ENCODE peak calls at places on chromosomes 1 and 21, in ten cellular contexts. One of them, this sample, is unnamed.

GRCh38 chr1:81126989-81127571 is 673.7 kb upstream of the ADGRL2 start:
- DNase-seq in M059J: peak
- DNase-seq in NCI-H1105: peak
- DNase-seq in astrocyte of the cerebellum: no peak
- DNase-seq in C1 segment of cervical spinal cord: no peak
- DNase-seq in thoracic aorta: no peak
- DNase-seq in stimulated activated naive CD8-positive, alpha-beta T cell treated with anti-CD3 and anti-CD28 coated beads, Interleukin-15, Interleukin-2, amounts not matched to agents 100 U/mL and 50 U/mL, for 24 hours: no peak
- DNase-seq in cardiac muscle cell: no peak
- DNase-seq in cardiac fibroblast: no peak
- DNase-seq in GM20000: no peak
- DNase-seq in this sample: no peak

GRCh38 chr1:185442065-185442464 is 125.0 kb upstream of the IVNS1ABP start:
- DNase-seq in cardiac fibroblast: no peak
- DNase-seq in NCI-H1105: no peak
- DNase-seq in stimulated activated naive CD8-positive, alpha-beta T cell treated with anti-CD3 and anti-CD28 coated beads, Interleukin-15, Interleukin-2, amounts not matched to agents 100 U/mL and 50 U/mL, for 24 hours: no peak
- DNase-seq in C1 segment of cervical spinal cord: no peak
- DNase-seq in astrocyte of the cerebellum: no peak
- DNase-seq in cardiac muscle cell: no peak
- DNase-seq in thoracic aorta: no peak
- DNase-seq in M059J: no peak
- DNase-seq in GM20000: no peak
- DNase-seq in this sample: no peak

GRCh38 chr1:80218112-80218511 is 1211.6 kb upstream of the ADGRL4 start:
- DNase-seq in thoracic aorta: no peak
- DNase-seq in C1 segment of cervical spinal cord: no peak
- DNase-seq in astrocyte of the cerebellum: peak
- DNase-seq in M059J: peak
- DNase-seq in NCI-H1105: peak
- DNase-seq in GM20000: peak
- DNase-seq in cardiac muscle cell: peak
- DNase-seq in cardiac fibroblast: peak
- DNase-seq in stimulated activated naive CD8-positive, alpha-beta T cell treated with anti-CD3 and anti-CD28 coated beads, Interleukin-15, Interleukin-2, amounts not matched to agents 100 U/mL and 50 U/mL, for 24 hours: no peak
- DNase-seq in this sample: no peak

GRCh38 chr1:21334214-21335087 is 44.2 kb upstream of the ECE1 start:
- DNase-seq in stimulated activated naive CD8-positive, alpha-beta T cell treated with anti-CD3 and anti-CD28 coated beads, Interleukin-15, Interleukin-2, amounts not matched to agents 100 U/mL and 50 U/mL, for 24 hours: peak
- DNase-seq in astrocyte of the cerebellum: peak
- DNase-seq in C1 segment of cervical spinal cord: peak
- DNase-seq in M059J: peak
- DNase-seq in GM20000: peak
- DNase-seq in NCI-H1105: no peak
- DNase-seq in thoracic aorta: peak
- DNase-seq in cardiac muscle cell: peak
- DNase-seq in cardiac fibroblast: peak
- DNase-seq in this sample: peak

GRCh38 chr21:21268061-21268471 is 269.9 kb downstream of the NCAM2 start:
- DNase-seq in C1 segment of cervical spinal cord: no peak
- DNase-seq in cardiac muscle cell: peak
- DNase-seq in cardiac fibroblast: no peak
- DNase-seq in astrocyte of the cerebellum: peak
- DNase-seq in NCI-H1105: no peak
- DNase-seq in thoracic aorta: no peak
- DNase-seq in GM20000: no peak
- DNase-seq in M059J: peak
- DNase-seq in stimulated activated naive CD8-positive, alpha-beta T cell treated with anti-CD3 and anti-CD28 coated beads, Interleukin-15, Interleukin-2, amounts not matched to agents 100 U/mL and 50 U/mL, for 24 hours: no peak
- DNase-seq in this sample: no peak

GRCh38 chr1:9473032-9473792 is 66.1 kb upstream of the SLC25A33 start:
- DNase-seq in cardiac fibroblast: peak
- DNase-seq in M059J: peak
- DNase-seq in astrocyte of the cerebellum: peak
- DNase-seq in NCI-H1105: no peak
- DNase-seq in stimulated activated naive CD8-positive, alpha-beta T cell treated with anti-CD3 and anti-CD28 coated beads, Interleukin-15, Interleukin-2, amounts not matched to agents 100 U/mL and 50 U/mL, for 24 hours: peak
- DNase-seq in cardiac muscle cell: peak
- DNase-seq in GM20000: no peak
- DNase-seq in C1 segment of cervical spinal cord: no peak
- DNase-seq in thoracic aorta: peak
- DNase-seq in this sample: peak

GRCh38 chr21:41565550-41565949 is 57.6 kb upstream of the TMPRSS2 start:
- DNase-seq in astrocyte of the cerebellum: no peak
- DNase-seq in stimulated activated naive CD8-positive, alpha-beta T cell treated with anti-CD3 and anti-CD28 coated beads, Interleukin-15, Interleukin-2, amounts not matched to agents 100 U/mL and 50 U/mL, for 24 hours: no peak
- DNase-seq in M059J: no peak
- DNase-seq in C1 segment of cervical spinal cord: no peak
- DNase-seq in cardiac muscle cell: no peak
- DNase-seq in cardiac fibroblast: no peak
- DNase-seq in GM20000: no peak
- DNase-seq in thoracic aorta: no peak
- DNase-seq in NCI-H1105: no peak
- DNase-seq in this sample: no peak

GRCh38 chr1:116878804-116879477 is 30.8 kb upstream of the PTGFRN start:
- DNase-seq in stimulated activated naive CD8-positive, alpha-beta T cell treated with anti-CD3 and anti-CD28 coated beads, Interleukin-15, Interleukin-2, amounts not matched to agents 100 U/mL and 50 U/mL, for 24 hours: peak
- DNase-seq in NCI-H1105: peak
- DNase-seq in thoracic aorta: no peak
- DNase-seq in M059J: peak
- DNase-seq in C1 segment of cervical spinal cord: peak
- DNase-seq in cardiac fibroblast: peak
- DNase-seq in astrocyte of the cerebellum: no peak
- DNase-seq in cardiac muscle cell: peak
- DNase-seq in GM20000: peak
- DNase-seq in this sample: no peak

GRCh38 chr1:204970897-204971296 is 72.1 kb upstream of the CNTN2 start:
- DNase-seq in stimulated activated naive CD8-positive, alpha-beta T cell treated with anti-CD3 and anti-CD28 coated beads, Interleukin-15, Interleukin-2, amounts not matched to agents 100 U/mL and 50 U/mL, for 24 hours: no peak
- DNase-seq in M059J: no peak
- DNase-seq in GM20000: no peak
- DNase-seq in NCI-H1105: no peak
- DNase-seq in cardiac muscle cell: no peak
- DNase-seq in thoracic aorta: no peak
- DNase-seq in C1 segment of cervical spinal cord: no peak
- DNase-seq in cardiac fibroblast: no peak
- DNase-seq in astrocyte of the cerebellum: no peak
- DNase-seq in this sample: no peak

GRCh38 chr1:33716976-33717688 is 146.7 kb upstream of the HMGB4 start:
- DNase-seq in GM20000: no peak
- DNase-seq in NCI-H1105: no peak
- DNase-seq in M059J: no peak
- DNase-seq in C1 segment of cervical spinal cord: no peak
- DNase-seq in astrocyte of the cerebellum: no peak
- DNase-seq in cardiac fibroblast: no peak
- DNase-seq in cardiac muscle cell: no peak
- DNase-seq in thoracic aorta: no peak
- DNase-seq in stimulated activated naive CD8-positive, alpha-beta T cell treated with anti-CD3 and anti-CD28 coated beads, Interleukin-15, Interleukin-2, amounts not matched to agents 100 U/mL and 50 U/mL, for 24 hours: no peak
- DNase-seq in this sample: no peak

GRCh38 chr21:25464275-25464674 is 143.0 kb downstream of the MRPL39 start:
- DNase-seq in astrocyte of the cerebellum: no peak
- DNase-seq in thoracic aorta: no peak
- DNase-seq in NCI-H1105: no peak
- DNase-seq in GM20000: peak
- DNase-seq in cardiac muscle cell: no peak
- DNase-seq in M059J: peak
- DNase-seq in stimulated activated naive CD8-positive, alpha-beta T cell treated with anti-CD3 and anti-CD28 coated beads, Interleukin-15, Interleukin-2, amounts not matched to agents 100 U/mL and 50 U/mL, for 24 hours: no peak
- DNase-seq in cardiac fibroblast: no peak
- DNase-seq in C1 segment of cervical spinal cord: no peak
- DNase-seq in this sample: no peak

GRCh38 chr21:31041295-31042079 is 3.2 kb upstream of the KRTAP19-8 start:
- DNase-seq in NCI-H1105: no peak
- DNase-seq in astrocyte of the cerebellum: no peak
- DNase-seq in stimulated activated naive CD8-positive, alpha-beta T cell treated with anti-CD3 and anti-CD28 coated beads, Interleukin-15, Interleukin-2, amounts not matched to agents 100 U/mL and 50 U/mL, for 24 hours: no peak
- DNase-seq in C1 segment of cervical spinal cord: no peak
- DNase-seq in cardiac muscle cell: no peak
- DNase-seq in thoracic aorta: no peak
- DNase-seq in cardiac fibroblast: no peak
- DNase-seq in M059J: no peak
- DNase-seq in GM20000: no peak
- DNase-seq in this sample: no peak

GRCh38 chr1:119435061-119435460 is 20.1 kb downstream of the HSD3B2 start:
- DNase-seq in GM20000: no peak
- DNase-seq in M059J: peak
- DNase-seq in C1 segment of cervical spinal cord: no peak
- DNase-seq in thoracic aorta: no peak
- DNase-seq in cardiac fibroblast: no peak
- DNase-seq in cardiac muscle cell: no peak
- DNase-seq in stimulated activated naive CD8-positive, alpha-beta T cell treated with anti-CD3 and anti-CD28 coated beads, Interleukin-15, Interleukin-2, amounts not matched to agents 100 U/mL and 50 U/mL, for 24 hours: no peak
- DNase-seq in astrocyte of the cerebellum: no peak
- DNase-seq in NCI-H1105: no peak
- DNase-seq in this sample: no peak

GRCh38 chr21:38822754-38823374 is 17.1 kb downstream of the ETS2 start:
- DNase-seq in cardiac muscle cell: no peak
- DNase-seq in NCI-H1105: no peak
- DNase-seq in GM20000: no peak
- DNase-seq in stimulated activated naive CD8-positive, alpha-beta T cell treated with anti-CD3 and anti-CD28 coated beads, Interleukin-15, Interleukin-2, amounts not matched to agents 100 U/mL and 50 U/mL, for 24 hours: no peak
- DNase-seq in cardiac fibroblast: no peak
- DNase-seq in astrocyte of the cerebellum: no peak
- DNase-seq in M059J: no peak
- DNase-seq in thoracic aorta: no peak
- DNase-seq in C1 segment of cervical spinal cord: no peak
- DNase-seq in this sample: peak

GRCh38 chr1:64686828-64687724 is 57.8 kb upstream of the RAVER2 start:
- DNase-seq in cardiac muscle cell: peak
- DNase-seq in M059J: peak
- DNase-seq in astrocyte of the cerebellum: peak
- DNase-seq in C1 segment of cervical spinal cord: no peak
- DNase-seq in thoracic aorta: no peak
- DNase-seq in stimulated activated naive CD8-positive, alpha-beta T cell treated with anti-CD3 and anti-CD28 coated beads, Interleukin-15, Interleukin-2, amounts not matched to agents 100 U/mL and 50 U/mL, for 24 hours: peak
- DNase-seq in NCI-H1105: peak
- DNase-seq in GM20000: peak
- DNase-seq in cardiac fibroblast: peak
- DNase-seq in this sample: no peak

GRCh38 chr1:41804176-41804575 is 114.5 kb downstream of the HIVEP3 start:
- DNase-seq in GM20000: no peak
- DNase-seq in cardiac fibroblast: no peak
- DNase-seq in cardiac muscle cell: no peak
- DNase-seq in NCI-H1105: no peak
- DNase-seq in M059J: no peak
- DNase-seq in thoracic aorta: no peak
- DNase-seq in stimulated activated naive CD8-positive, alpha-beta T cell treated with anti-CD3 and anti-CD28 coated beads, Interleukin-15, Interleukin-2, amounts not matched to agents 100 U/mL and 50 U/mL, for 24 hours: peak
- DNase-seq in C1 segment of cervical spinal cord: no peak
- DNase-seq in astrocyte of the cerebellum: no peak
- DNase-seq in this sample: no peak

GRCh38 chr21:43681650-43682049 is 22.3 kb downstream of the RRP1B start:
- DNase-seq in GM20000: no peak
- DNase-seq in astrocyte of the cerebellum: no peak
- DNase-seq in cardiac fibroblast: no peak
- DNase-seq in NCI-H1105: no peak
- DNase-seq in C1 segment of cervical spinal cord: no peak
- DNase-seq in thoracic aorta: no peak
- DNase-seq in cardiac muscle cell: no peak
- DNase-seq in M059J: peak
- DNase-seq in stimulated activated naive CD8-positive, alpha-beta T cell treated with anti-CD3 and anti-CD28 coated beads, Interleukin-15, Interleukin-2, amounts not matched to agents 100 U/mL and 50 U/mL, for 24 hours: no peak
- DNase-seq in this sample: no peak